ENCODE peak calls at places on chromosomes 5 and 9, in five cellular contexts. C is SK-N-SH, D is breast epithelium, F is esophagus muscularis mucosa, T is transverse colon. M is an unnamed sample.

GRCh38 chr9:75438716-75439115 is 350.4 kb downstream of the OSTF1 start:
- DNase-seq in C (no peak), D (no peak), F (no peak), T (no peak), M (no peak)

GRCh38 chr9:6944093-6944551 is 186.3 kb downstream of the KDM4C start:
- DNase-seq in C (peak; percentile 46), D (no peak), F (no peak), T (no peak), M (no peak)

GRCh38 chr5:30592833-30593232 is 600.7 kb upstream of the CDH6 start:
- DNase-seq in C (no peak), D (no peak), F (no peak), T (no peak), M (no peak)

GRCh38 chr5:6504677-6505414 is 56.2 kb downstream of the UBE2QL1 start:
- DNase-seq in C (no peak), D (no peak), F (no peak), T (no peak), M (peak; percentile 70)

GRCh38 chr5:105952875-105953274 is 1717.9 kb downstream of the EFNA5 start:
- DNase-seq in C (peak; percentile 3), D (no peak), F (no peak), T (no peak), M (no peak)

GRCh38 chr5:127298623-127299022 is 8.0 kb downstream of the MEGF10 start:
- DNase-seq in C (no peak), D (no peak), F (no peak), T (no peak), M (no peak)

GRCh38 chr5:32445831-32446614 is 1.5 kb upstream of the ZFR start:
- DNase-seq in C (no peak), D (peak; percentile 44), F (no peak), T (peak; percentile 42), M (no peak)

GRCh38 chr5:83322273-83322924 is 149.1 kb upstream of the VCAN start:
- DNase-seq in C (no peak), D (no peak), F (no peak), T (no peak), M (no peak)

GRCh38 chr9:129333961-129334743 is 156.1 kb upstream of the IER5L start:
- DNase-seq in C (peak; percentile 93), D (peak; percentile 94), F (peak; percentile 98), T (peak; percentile 82), M (peak; percentile 97)

GRCh38 chr9:75855509-75855908 is 35.0 kb upstream of the PCSK5 start:
- DNase-seq in C (no peak), D (no peak), F (peak; percentile 12), T (peak; percentile 18), M (no peak)

GRCh38 chr9:124258765-124259272 is 1.1 kb downstream of the NEK6 start:
- DNase-seq in C (no peak), D (no peak), F (no peak), T (peak; percentile 37), M (no peak)

GRCh38 chr5:115583474-115583873 is 18.8 kb downstream of the TICAM2 start:
- DNase-seq in C (no peak), D (no peak), F (no peak), T (no peak), M (no peak)

GRCh38 chr9:89284076-89284475 is 26.9 kb upstream of the CKS2 start:
- DNase-seq in C (no peak), D (no peak), F (no peak), T (no peak), M (no peak)

GRCh38 chr5:44542470-44542869 is 153.2 kb upstream of the FGF10 start:
- DNase-seq in C (no peak), D (no peak), F (no peak), T (no peak), M (no peak)

GRCh38 chr5:32325067-32325466 is 12.3 kb upstream of the MTMR12 start:
- DNase-seq in C (no peak), D (no peak), F (peak; percentile 34), T (no peak), M (no peak)

GRCh38 chr9:83706703-83707517 is 848 bp downstream of the UBQLN1 start:
- DNase-seq in C (peak; percentile 72), D (peak; percentile 28), F (no peak), T (peak; percentile 35), M (no peak)

GRCh38 chr5:56711191-56711590 is 104.2 kb upstream of the MAP3K1 start:
- DNase-seq in C (no peak), D (no peak), F (no peak), T (no peak), M (no peak)

GRCh38 chr5:30279237-30279636 is 914.2 kb upstream of the CDH6 start:
- DNase-seq in C (no peak), D (no peak), F (no peak), T (no peak), M (no peak)

GRCh38 chr5:90381213-90381929 is 28.2 kb downstream of the CETN3 start:
- DNase-seq in C (no peak), D (no peak), F (no peak), T (peak; percentile 38), M (no peak)

GRCh38 chr5:132782101-132782500 is 5.1 kb upstream of the SEPTIN8 start:
- DNase-seq in C (no peak), D (no peak), F (no peak), T (no peak), M (no peak)

GRCh38 chr5:138338411-138339085 is 482 bp downstream of the FAM53C start:
- DNase-seq in C (peak; percentile 31), D (no peak), F (no peak), T (no peak), M (no peak)

GRCh38 chr9:129701549-129701948 is 36.1 kb downstream of the PRRX2 start:
- DNase-seq in C (no peak), D (no peak), F (no peak), T (no peak), M (no peak)

GRCh38 chr5:8520922-8521321 is 652.0 kb downstream of the MTRR start:
- DNase-seq in C (no peak), D (no peak), F (no peak), T (no peak), M (no peak)

GRCh38 chr9:34276772-34277171 is 52.3 kb downstream of the KIF24 start:
- DNase-seq in C (peak; percentile 79), D (no peak), F (no peak), T (no peak), M (no peak)

GRCh38 chr9:135474915-135475314 is 4.7 kb upstream of the PPP1R26 start:
- DNase-seq in C (peak; percentile 83), D (no peak), F (no peak), T (no peak), M (no peak)

GRCh38 chr5:113190347-113190746 is 213.7 kb downstream of the DCP2 start:
- DNase-seq in C (no peak), D (no peak), F (no peak), T (no peak), M (no peak)

GRCh38 chr9:26800322-26800721 is 92.3 kb downstream of the CAAP1 start:
- DNase-seq in C (no peak), D (no peak), F (no peak), T (no peak), M (no peak)

GRCh38 chr9:89923961-89924504 is 319.2 kb downstream of the GADD45G start:
- DNase-seq in C (no peak), D (no peak), F (no peak), T (no peak), M (no peak)

GRCh38 chr9:99307846-99308245 is 85.8 kb downstream of the SEC61B start:
- DNase-seq in C (no peak), D (no peak), F (peak; percentile 74), T (no peak), M (no peak)

GRCh38 chr5:149166591-149167100 is 25.4 kb downstream of the ABLIM3 start:
- DNase-seq in C (no peak), D (no peak), F (no peak), T (no peak), M (no peak)

GRCh38 chr5:72338810-72339209 is 18.6 kb downstream of the PTCD2 start:
- DNase-seq in C (no peak), D (no peak), F (no peak), T (no peak), M (no peak)

GRCh38 chr5:84861306-84861705 is 476.6 kb upstream of the EDIL3 start:
- DNase-seq in C (no peak), D (no peak), F (no peak), T (no peak), M (no peak)

GRCh38 chr5:32264954-32265572 is 47.7 kb downstream of the MTMR12 start:
- DNase-seq in C (no peak), D (no peak), F (no peak), T (no peak), M (no peak)

GRCh38 chr9:137535120-137535428 is 15.1 kb downstream of the PNPLA7 start:
- DNase-seq in C (no peak), D (no peak), F (no peak), T (no peak), M (no peak)
- TF ChIP-seq POLR2AphosphoS5 in C (no peak), D (no peak), F (no peak), T (no peak), M (no peak)

DNA sequence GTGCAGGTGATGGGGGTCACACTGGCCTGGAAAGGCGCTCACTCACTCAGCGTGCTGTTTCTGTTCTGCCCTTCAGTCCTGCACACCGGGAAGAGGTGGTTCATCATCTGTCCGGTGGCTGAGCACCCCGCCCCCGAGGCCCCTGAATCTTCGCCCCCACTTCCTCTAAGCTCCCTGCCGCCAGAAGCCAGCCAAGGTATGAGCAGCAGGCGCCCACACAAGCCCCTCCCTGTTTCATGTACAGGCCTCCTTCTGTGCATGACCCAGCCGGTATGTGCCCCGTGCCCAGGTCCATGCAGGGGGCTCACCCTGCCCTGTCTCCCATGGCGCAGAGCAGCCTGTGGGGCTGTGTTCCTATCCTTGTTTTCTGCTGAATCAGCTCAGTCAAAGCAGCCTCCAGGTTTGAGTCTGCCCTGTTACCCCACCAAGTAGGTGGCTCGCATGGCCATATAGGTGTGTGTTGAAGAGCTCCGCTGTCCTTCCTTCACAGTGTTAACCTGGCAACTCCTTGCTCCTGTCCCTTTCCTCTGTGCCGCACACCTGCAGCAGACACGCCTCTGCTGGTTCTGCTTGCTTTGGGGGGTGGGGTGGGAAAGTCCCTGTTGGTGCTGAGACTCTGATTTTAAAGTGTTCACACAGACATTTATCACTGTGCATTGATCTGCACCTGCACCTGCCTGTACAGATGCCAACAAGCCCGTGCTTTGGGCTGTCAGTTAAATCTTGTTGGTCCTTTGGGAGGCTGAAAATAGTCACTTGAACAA is 84.8 kb downstream of the WNK2 start:
- DNase-seq in C (peak; percentile 8), D (peak; percentile 12), F (peak; percentile 62), T (peak; percentile 76), M (peak; percentile 70)
- H3K4me3 ChIP-seq in C (no peak overlapping the region), D (no peak overlapping the region), F (no peak overlapping the region), T (no peak overlapping the region), M (no peak overlapping the region)

GRCh38 chr5:92863666-92864065 is 717.4 kb downstream of the NR2F1-AS1 start:
- DNase-seq in C (no peak), D (no peak), F (no peak), T (no peak), M (no peak)
- H3K27me3 ChIP-seq in C (no peaks in the 10 kb centered on the region), D (no peaks in the 10 kb centered on the region), F (no peaks in the 10 kb centered on the region), T (no peaks in the 10 kb centered on the region), M (no peaks in the 10 kb centered on the region)

GRCh38 chr5:109691248-109691574 is 1.5 kb downstream of the MAN2A1 start:
- DNase-seq in C (no peak), D (no peak), F (no peak), T (no peak), M (no peak)

GRCh38 chr5:109688999-109689739 is 558 bp upstream of the MAN2A1 start:
- DNase-seq in C (peak; percentile 96), D (peak; percentile 76), F (peak; percentile 96), T (peak; percentile 90), M (no peak)

GRCh38 chr5:109688647-109688998 is 1.1 kb upstream of the MAN2A1 start:
- DNase-seq in C (no peak), D (no peak), F (no peak), T (peak; percentile 33), M (no peak)

GRCh38 chr5:109690456-109691247 is 925 bp downstream of the MAN2A1 start:
- DNase-seq in C (peak; percentile 68), D (peak; percentile 75), F (peak; percentile 94), T (peak; percentile 80), M (peak; percentile 91)

GRCh38 chr5:109689740-109690455 is at the start of gene MAN2A1:
- DNase-seq in C (peak; percentile 81), D (peak; percentile 62), F (no peak), T (peak; percentile 87), M (peak; percentile 90)
- TF ChIP-seq POLR2AphosphoS5 in C (no peak), D (no peak), F (peak; percentile 53), T (peak; percentile 86), M (no peak)